ENCODE peak calls at places on chromosomes 5 and 9, in seven cellular contexts. One of them, this sample, is unnamed.

GRCh38 chr5:7837401-7837800 is 13.5 kb downstream of the CFAP90 start:
- DNase-seq in dorsolateral prefrontal cortex: no peak
- DNase-seq in ovary: no peak
- DNase-seq in PC-9: no peak
- DNase-seq in NB4: no peak
- DNase-seq in lung: no peak
- DNase-seq in cardiac fibroblast: no peak
- DNase-seq in this sample: no peak

GRCh38 chr5:86861514-86861913 is 243.8 kb downstream of the COX7C start:
- DNase-seq in PC-9: no peak
- DNase-seq in cardiac fibroblast: no peak
- DNase-seq in dorsolateral prefrontal cortex: no peak
- DNase-seq in NB4: no peak
- DNase-seq in lung: no peak
- DNase-seq in ovary: no peak
- DNase-seq in this sample: no peak

GRCh38 chr9:35696520-35697215 is 6.9 kb upstream of the TPM2 start:
- DNase-seq in PC-9: no peak
- DNase-seq in ovary: peak; percentile 59
- DNase-seq in dorsolateral prefrontal cortex: peak; percentile 35
- DNase-seq in NB4: peak; percentile 44
- DNase-seq in cardiac fibroblast: peak; percentile 61
- DNase-seq in lung: peak; percentile 55
- DNase-seq in this sample: peak; percentile 75

GRCh38 chr9:114347675-114348074 is 18.0 kb downstream of the ORM2 start:
- DNase-seq in PC-9: no peak
- DNase-seq in cardiac fibroblast: no peak
- DNase-seq in lung: no peak
- DNase-seq in dorsolateral prefrontal cortex: peak; percentile 70
- DNase-seq in ovary: no peak
- DNase-seq in NB4: no peak
- DNase-seq in this sample: no peak

GRCh38 chr9:133967024-133967741 is 24.9 kb downstream of the VAV2 start:
- DNase-seq in PC-9: peak; percentile 79
- DNase-seq in NB4: no peak
- DNase-seq in ovary: no peak
- DNase-seq in dorsolateral prefrontal cortex: no peak
- DNase-seq in cardiac fibroblast: peak; percentile 19
- DNase-seq in lung: no peak
- DNase-seq in this sample: no peak

GRCh38 chr5:124871299-124871698 is 124.9 kb upstream of the ZNF608 start:
- DNase-seq in dorsolateral prefrontal cortex: no peak
- DNase-seq in lung: no peak
- DNase-seq in NB4: no peak
- DNase-seq in cardiac fibroblast: peak; percentile 35
- DNase-seq in ovary: no peak
- DNase-seq in PC-9: no peak
- DNase-seq in this sample: no peak

GRCh38 chr9:114156658-114157421 is 1.5 kb downstream of the COL27A1 start:
- DNase-seq in dorsolateral prefrontal cortex: peak; percentile 71
- DNase-seq in NB4: peak; percentile 38
- DNase-seq in ovary: peak; percentile 82
- DNase-seq in lung: peak; percentile 43
- DNase-seq in cardiac fibroblast: peak; percentile 69
- DNase-seq in PC-9: no peak
- DNase-seq in this sample: no peak

GRCh38 chr9:4082948-4083347 is 216.9 kb downstream of the GLIS3 start:
- DNase-seq in dorsolateral prefrontal cortex: no peak
- DNase-seq in ovary: no peak
- DNase-seq in PC-9: no peak
- DNase-seq in cardiac fibroblast: no peak
- DNase-seq in NB4: no peak
- DNase-seq in lung: no peak
- DNase-seq in this sample: no peak

GRCh38 chr5:157387683-157388093 is 72.3 kb upstream of the NIPAL4 start:
- DNase-seq in cardiac fibroblast: peak; percentile 87
- DNase-seq in dorsolateral prefrontal cortex: peak; percentile 43
- DNase-seq in lung: no peak
- DNase-seq in PC-9: peak; percentile 35
- DNase-seq in ovary: peak; percentile 33
- DNase-seq in NB4: no peak
- DNase-seq in this sample: no peak

GRCh38 chr5:43874772-43875171 is 271.8 kb downstream of the NNT start:
- DNase-seq in lung: no peak
- DNase-seq in PC-9: no peak
- DNase-seq in NB4: no peak
- DNase-seq in dorsolateral prefrontal cortex: no peak
- DNase-seq in ovary: no peak
- DNase-seq in cardiac fibroblast: peak; percentile 77
- DNase-seq in this sample: no peak

GRCh38 chr9:4986783-4987182 is 1.7 kb downstream of the JAK2 start:
- DNase-seq in dorsolateral prefrontal cortex: no peak
- DNase-seq in PC-9: no peak
- DNase-seq in NB4: no peak
- DNase-seq in ovary: no peak
- DNase-seq in cardiac fibroblast: no peak
- DNase-seq in lung: no peak
- DNase-seq in this sample: no peak

GRCh38 chr5:72503888-72504491 is 3.2 kb downstream of the ZNF366 start:
- DNase-seq in cardiac fibroblast: peak; percentile 62
- DNase-seq in dorsolateral prefrontal cortex: no peak
- DNase-seq in ovary: no peak
- DNase-seq in lung: no peak
- DNase-seq in PC-9: peak; percentile 91
- DNase-seq in NB4: peak; percentile 87
- DNase-seq in this sample: no peak

GRCh38 chr9:137053944-137054931 is at the start of gene ENTPD2:
- DNase-seq in ovary: no peak
- DNase-seq in cardiac fibroblast: no peak
- DNase-seq in NB4: no peak
- DNase-seq in PC-9: peak; percentile 51
- DNase-seq in dorsolateral prefrontal cortex: no peak
- DNase-seq in lung: no peak
- DNase-seq in this sample: no peak

GRCh38 chr5:154486427-154486866 is 8.4 kb upstream of the HAND1 start:
- DNase-seq in lung: no peak
- DNase-seq in PC-9: no peak
- DNase-seq in NB4: no peak
- DNase-seq in ovary: no peak
- DNase-seq in dorsolateral prefrontal cortex: no peak
- DNase-seq in cardiac fibroblast: no peak
- DNase-seq in this sample: no peak

GRCh38 chr9:72952914-72953313 is at the start of gene ALDH1A1:
- DNase-seq in lung: peak; percentile 42
- DNase-seq in NB4: peak; percentile 10
- DNase-seq in ovary: peak; percentile 27
- DNase-seq in PC-9: no peak
- DNase-seq in cardiac fibroblast: no peak
- DNase-seq in dorsolateral prefrontal cortex: no peak
- DNase-seq in this sample: no peak

GRCh38 chr9:35827486-35827885 is 1.0 kb downstream of the FAM221B start:
- DNase-seq in ovary: no peak
- DNase-seq in cardiac fibroblast: peak; percentile 56
- DNase-seq in NB4: no peak
- DNase-seq in lung: no peak
- DNase-seq in PC-9: no peak
- DNase-seq in dorsolateral prefrontal cortex: no peak
- DNase-seq in this sample: no peak

GRCh38 chr5:92313385-92313784 is 930.3 kb upstream of the ARRDC3 start:
- DNase-seq in cardiac fibroblast: no peak
- DNase-seq in PC-9: no peak
- DNase-seq in NB4: no peak
- DNase-seq in lung: no peak
- DNase-seq in ovary: no peak
- DNase-seq in dorsolateral prefrontal cortex: no peak
- DNase-seq in this sample: no peak
- TF ChIP-seq CTCF in cardiac fibroblast: no peak
- TF ChIP-seq CTCF in PC-9: no peak
- TF ChIP-seq CTCF in NB4: no peak
- TF ChIP-seq CTCF in lung: no peak
- TF ChIP-seq CTCF in ovary: no peak
- TF ChIP-seq CTCF in dorsolateral prefrontal cortex: no peak
- TF ChIP-seq CTCF in this sample: no peak

GRCh38 chr9:93500571-93501298 is 47.4 kb upstream of the FAM120AOS start:
- DNase-seq in lung: no peak
- DNase-seq in PC-9: no peak
- DNase-seq in dorsolateral prefrontal cortex: no peak
- DNase-seq in cardiac fibroblast: no peak
- DNase-seq in ovary: no peak
- DNase-seq in NB4: no peak
- DNase-seq in this sample: no peak
- H3K4me3 ChIP-seq in lung: no peak overlapping the region
- H3K4me3 ChIP-seq in PC-9: no peak overlapping the region
- H3K4me3 ChIP-seq in dorsolateral prefrontal cortex: peak overlapping the region; percentile 28
- H3K4me3 ChIP-seq in cardiac fibroblast: no peak overlapping the region
- H3K4me3 ChIP-seq in ovary: peak overlapping the region; percentile 33
- H3K4me3 ChIP-seq in NB4: no peak overlapping the region
- H3K4me3 ChIP-seq in this sample: no peak overlapping the region

GRCh38 chr5:91312698-91313097 is 70.4 kb downstream of the ARRDC3 start:
- DNase-seq in ovary: no peak
- DNase-seq in dorsolateral prefrontal cortex: no peak
- DNase-seq in lung: no peak
- DNase-seq in PC-9: no peak
- DNase-seq in cardiac fibroblast: peak; percentile 36
- DNase-seq in NB4: no peak
- DNase-seq in this sample: no peak

GRCh38 chr5:91307023-91307422 is 76.1 kb downstream of the ARRDC3 start:
- DNase-seq in NB4: no peak
- DNase-seq in cardiac fibroblast: peak; percentile 79
- DNase-seq in ovary: peak; percentile 59
- DNase-seq in lung: no peak
- DNase-seq in PC-9: no peak
- DNase-seq in dorsolateral prefrontal cortex: no peak
- DNase-seq in this sample: no peak

GRCh38 chr5:91306497-91306896 is 76.6 kb downstream of the ARRDC3 start:
- DNase-seq in PC-9: no peak
- DNase-seq in cardiac fibroblast: no peak
- DNase-seq in lung: no peak
- DNase-seq in NB4: no peak
- DNase-seq in dorsolateral prefrontal cortex: no peak
- DNase-seq in ovary: no peak
- DNase-seq in this sample: no peak

GRCh38 chr5:91311168-91311696 is 71.9 kb downstream of the ARRDC3 start:
- DNase-seq in PC-9: no peak
- DNase-seq in cardiac fibroblast: no peak
- DNase-seq in lung: no peak
- DNase-seq in ovary: no peak
- DNase-seq in NB4: no peak
- DNase-seq in dorsolateral prefrontal cortex: no peak
- DNase-seq in this sample: no peak

GRCh38 chr5:91311697-91312501 is 71.2 kb downstream of the ARRDC3 start:
- DNase-seq in ovary: peak; percentile 63
- DNase-seq in dorsolateral prefrontal cortex: peak; percentile 17
- DNase-seq in PC-9: peak; percentile 98
- DNase-seq in lung: peak; percentile 87
- DNase-seq in NB4: peak; percentile 89
- DNase-seq in cardiac fibroblast: peak; percentile 99
- DNase-seq in this sample: peak; percentile 89
- TF ChIP-seq CTCF in ovary: no peak
- TF ChIP-seq CTCF in dorsolateral prefrontal cortex: peak; percentile 34
- TF ChIP-seq CTCF in PC-9: no peak
- TF ChIP-seq CTCF in lung: no peak
- TF ChIP-seq CTCF in NB4: no peak
- TF ChIP-seq CTCF in cardiac fibroblast: no peak
- TF ChIP-seq CTCF in this sample: no peak

DNA sequence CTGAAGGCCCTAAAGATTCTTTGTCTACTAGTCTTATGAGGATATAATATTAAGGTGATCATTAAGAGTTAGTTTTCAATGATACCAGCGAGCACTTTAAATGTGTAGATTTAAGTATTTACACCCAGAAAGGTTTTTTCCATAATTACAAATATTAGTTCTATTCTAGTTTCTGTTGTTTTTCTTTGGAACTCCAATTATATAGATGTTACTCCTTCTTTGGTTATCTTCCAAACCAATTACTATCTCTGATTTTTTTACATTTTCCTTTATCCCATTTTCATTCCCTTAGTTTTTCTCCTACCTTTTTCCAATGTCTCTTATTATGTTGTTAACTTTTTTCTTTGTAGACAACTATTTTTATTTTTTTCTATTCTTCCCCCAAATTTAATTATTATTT is 355.1 kb downstream of the KCNN2 start:
- DNase-seq in ovary: no peak
- DNase-seq in PC-9: no peak
- DNase-seq in NB4: no peak
- DNase-seq in lung: no peak
- DNase-seq in cardiac fibroblast: no peak
- DNase-seq in dorsolateral prefrontal cortex: no peak
- DNase-seq in this sample: no peak
- H3K4me3 ChIP-seq in ovary: no peak overlapping the region
- H3K4me3 ChIP-seq in PC-9: no peak overlapping the region
- H3K4me3 ChIP-seq in NB4: no peak overlapping the region
- H3K4me3 ChIP-seq in lung: no peak overlapping the region
- H3K4me3 ChIP-seq in cardiac fibroblast: no peak overlapping the region
- H3K4me3 ChIP-seq in dorsolateral prefrontal cortex: no peak overlapping the region
- H3K4me3 ChIP-seq in this sample: no peak overlapping the region

This sample was measured in GM12865.